ENCODE peak calls at places on chromosomes 6 and 20, in seven cellular contexts. S is uterus, C is mammary epithelial cell, R is HCT116, A is esophagus squamous epithelium, M is A549, J is heart right ventricle. I is an unnamed sample.

GRCh38 chr6:146770965-146771735 is 172.4 kb downstream of the ADGB start:
- DNase-seq in M (no peak), R (no peak), C (no peak), J (peak; percentile 36), A (no peak), S (peak; percentile 60), I (no peak)

GRCh38 chr6:34272022-34272926 is 23.5 kb upstream of the SMIM29 start:
- DNase-seq in C (no peak), R (no peak), S (no peak), M (peak; percentile 28), A (no peak), J (peak; percentile 32), I (no peak)

GRCh38 chr6:48151142-48151541 is 40.1 kb upstream of the PTCHD4 start:
- DNase-seq in J (no peak), S (no peak), C (peak; percentile 93), M (no peak), R (no peak), A (no peak), I (peak; percentile 40)

GRCh38 chr6:52020961-52021570 is 66.3 kb downstream of the PKHD1 start:
- DNase-seq in M (peak; percentile 1), A (no peak), R (peak; percentile 3), S (no peak), C (peak; percentile 10), J (no peak), I (peak; percentile 13)

GRCh38 chr20:5041433-5041832 is 40.1 kb upstream of the SLC23A2 start:
- DNase-seq in S (no peak), J (no peak), C (no peak), M (no peak), A (no peak), R (no peak), I (no peak)

GRCh38 chr20:11429168-11429567 is 488.5 kb upstream of the BTBD3 start:
- DNase-seq in S (no peak), A (no peak), R (no peak), M (no peak), C (peak; percentile 57), J (no peak), I (no peak)

GRCh38 chr6:148747145-148747492 is 289 bp downstream of the UST start:
- DNase-seq in R (no peak), S (peak; percentile 65), C (peak; percentile 56), M (peak; percentile 14), A (no peak), J (peak; percentile 58), I (no peak)

GRCh38 chr20:10216146-10216741 is 2.4 kb upstream of the SNAP25 start:
- DNase-seq in C (no peak), R (no peak), M (no peak), J (no peak), A (no peak), S (no peak), I (no peak)

GRCh38 chr6:35058041-35058675 is 83.0 kb downstream of the TCP11 start:
- DNase-seq in A (no peak), S (no peak), C (no peak), M (no peak), R (no peak), J (no peak), I (no peak)

GRCh38 chr6:154039231-154039842 is at the start of gene OPRM1:
- DNase-seq in J (peak; percentile 24), S (no peak), A (no peak), M (no peak), C (peak; percentile 24), R (no peak), I (no peak)

GRCh38 chr20:36116813-36117441 is 37.6 kb upstream of the EPB41L1 start:
- DNase-seq in C (no peak), S (no peak), R (no peak), J (no peak), A (no peak), M (no peak), I (peak; percentile 23)

GRCh38 chr6:38943964-38944363 is 104.6 kb upstream of the GLP1R start:
- DNase-seq in R (no peak), J (no peak), A (no peak), M (no peak), S (no peak), C (no peak), I (no peak)

GRCh38 chr6:32436995-32437836 is 2.5 kb upstream of the HLA-DRA start:
- DNase-seq in A (no peak), R (no peak), C (no peak), M (no peak), S (no peak), J (no peak), I (no peak)

GRCh38 chr6:160265869-160266476 is 7.4 kb upstream of the SLC22A2 start:
- DNase-seq in J (no peak), A (no peak), S (no peak), C (no peak), M (no peak), R (no peak), I (no peak)

GRCh38 chr20:9079038-9079731 is 10.3 kb downstream of the PLCB4 start:
- DNase-seq in R (no peak), S (no peak), C (no peak), A (no peak), J (no peak), M (no peak), I (no peak)

GRCh38 chr6:138278326-138278725 is 60.0 kb upstream of the PBOV1 start:
- DNase-seq in C (no peak), R (no peak), J (no peak), A (no peak), M (peak; percentile 8), S (no peak), I (peak; percentile 55)
- TF ChIP-seq CTCF in C (peak; percentile 27), R (peak; percentile 43), J (peak; percentile 58), A (peak; percentile 12), M (no peak), S (no peak), I (peak; percentile 79)

GRCh38 chr6:169906741-169907418 is 155.5 kb downstream of the ERMARD start:
- DNase-seq in J (peak; percentile 34), A (no peak), M (no peak), S (no peak), C (no peak), R (no peak), I (no peak)
- H3K27ac ChIP-seq in J (no peak overlapping the region), A (no peak overlapping the region), M (no peak overlapping the region), S (no peak overlapping the region), C (no peak overlapping the region), R (no peak overlapping the region), I (no peak overlapping the region)

DNA sequence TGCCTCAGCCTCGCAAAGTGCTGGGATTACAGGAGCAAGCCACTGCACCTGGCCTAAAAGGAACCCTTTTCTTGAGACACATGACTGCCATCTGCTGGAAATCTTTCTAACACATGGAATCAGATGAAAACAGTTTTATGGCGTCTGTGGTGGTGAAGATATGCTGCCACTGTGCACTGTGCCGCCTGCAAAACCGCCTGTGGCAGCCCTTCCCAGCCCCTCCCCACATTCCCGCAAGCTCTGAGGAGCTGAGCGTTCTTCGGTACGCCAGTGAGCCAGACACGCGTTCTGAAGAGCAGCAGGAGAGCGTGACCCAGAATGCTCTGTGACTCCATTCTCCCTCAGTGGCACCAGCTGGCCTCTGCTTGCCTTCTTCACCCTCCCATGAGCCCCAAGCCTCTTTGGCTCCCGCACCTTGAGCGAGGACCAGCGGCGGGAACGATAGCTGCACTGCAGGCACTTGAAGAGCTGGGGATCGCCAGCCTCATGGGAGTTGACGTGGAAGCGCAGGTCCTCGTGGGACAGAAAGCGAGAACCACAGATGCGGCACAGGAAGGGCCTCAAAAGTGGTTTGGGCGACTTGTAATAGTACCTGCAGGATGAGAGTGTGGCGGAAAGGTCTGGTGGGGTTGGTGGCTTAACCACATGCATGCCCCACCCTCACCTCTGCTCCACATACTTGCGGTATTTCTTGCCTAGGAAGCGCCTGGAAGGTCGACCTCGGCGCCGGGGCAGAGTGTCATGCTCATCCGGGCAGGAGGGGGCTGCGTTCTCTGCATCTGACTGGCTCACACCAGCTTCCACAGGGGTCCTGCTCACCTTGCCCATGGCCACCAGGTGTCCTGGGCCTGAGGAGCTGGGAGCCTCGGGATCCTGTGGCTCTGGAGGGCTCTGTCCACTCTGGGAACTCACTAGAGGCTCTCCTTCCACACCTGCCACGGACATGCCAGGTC is 8.7 kb downstream of the ZNF335 start:
- DNase-seq in J (no peak), S (no peak), M (peak; percentile 28), C (no peak), R (no peak), A (no peak), I (no peak)
- TF ChIP-seq CTCF in J (peak; percentile 54), S (peak; percentile 34), M (peak; percentile 40), C (peak; percentile 39), R (peak; percentile 45), A (no peak), I (peak; percentile 64)

GRCh38 chr20:64090165-64090564 is 6.0 kb upstream of the LKAAEAR1 start:
- DNase-seq in R (no peak), A (no peak), M (no peak), J (no peak), C (no peak), S (no peak), I (no peak)
- H3K27ac ChIP-seq in R (no peak overlapping the region), A (no peak overlapping the region), M (no peak overlapping the region), J (no peak overlapping the region), C (no peak overlapping the region), S (no peak overlapping the region), I (no peak overlapping the region)